ENCODE peak calls at places on chromosomes 4 and X, in five cellular contexts. F, B, S, K and W are unnamed samples.

GRCh38 chrX:15598031-15598430 is 2.7 kb downstream of the ACE2 start:
- DNase-seq in F (no peak), B (no peak), S (no peak), K (no peak), W (no peak)

GRCh38 chr4:113358784-113359183 is 309.3 kb downstream of the ANK2 start:
- DNase-seq in F (peak; percentile 3), B (no peak), S (no peak), K (no peak), W (peak; percentile 48)

GRCh38 chrX:29024813-29025342 is 437.6 kb downstream of the IL1RAPL1 start:
- DNase-seq in F (no peak), B (no peak), S (peak; percentile 44), K (peak; percentile 80), W (no peak)

GRCh38 chrX:129634541-129634940 is 20.2 kb downstream of the APLN start:
- DNase-seq in F (no peak), B (no peak), S (no peak), K (no peak), W (no peak)

GRCh38 chr4:24472514-24473308 is 111.6 kb downstream of the DHX15 start:
- DNase-seq in F (peak; percentile 61), B (peak; percentile 86), S (peak; percentile 74), K (peak; percentile 90), W (peak; percentile 67)

GRCh38 chrX:23317799-23318724 is 16.6 kb upstream of the PTCHD1 start:
- DNase-seq in F (peak; percentile 20), B (no peak), S (no peak), K (peak; percentile 18), W (peak; percentile 51)

GRCh38 chr4:186939766-186940165 is 216.1 kb upstream of the FAT1 start:
- DNase-seq in F (peak; percentile 62), B (no peak), S (no peak), K (no peak), W (no peak)

GRCh38 chr4:156811963-156812362 is 159.6 kb downstream of the PDGFC start:
- DNase-seq in F (no peak), B (no peak), S (peak; percentile 63), K (no peak), W (no peak)

GRCh38 chr4:156999175-156999517 is 27.5 kb upstream of the PDGFC start:
- DNase-seq in F (no peak), B (no peak), S (peak; percentile 97), K (no peak), W (peak; percentile 95)

GRCh38 chr4:32778025-32778424 is 2057.9 kb downstream of the PCDH7 start:
- DNase-seq in F (no peak), B (no peak), S (no peak), K (no peak), W (no peak)

GRCh38 chr4:39516407-39516966 is 10.8 kb downstream of the UGDH start:
- DNase-seq in F (no peak), B (no peak), S (no peak), K (no peak), W (no peak)

GRCh38 chr4:70559216-70559830 is 32.7 kb upstream of the AMBN start:
- DNase-seq in F (peak; percentile 55), B (peak; percentile 16), S (peak; percentile 34), K (peak; percentile 63), W (peak; percentile 40)

GRCh38 chr4:167183036-167183435 is 51.3 kb downstream of the SPOCK3 start:
- DNase-seq in F (no peak), B (no peak), S (no peak), K (no peak), W (no peak)

GRCh38 chrX:25433307-25433706 is 417.5 kb upstream of the ARX start:
- DNase-seq in F (no peak), B (no peak), S (no peak), K (no peak), W (no peak)

GRCh38 chrX:70030242-70030823 is 19.4 kb downstream of the AWAT2 start:
- DNase-seq in F (peak; percentile 53), B (no peak), S (peak; percentile 49), K (peak; percentile 24), W (peak; percentile 75)

GRCh38 chr4:117577686-117578085 is 456.6 kb upstream of the NDST3 start:
- DNase-seq in F (no peak), B (no peak), S (no peak), K (no peak), W (no peak)

GRCh38 chr4:38819569-38819968 is 15.0 kb upstream of the TLR1 start:
- DNase-seq in F (no peak), B (no peak), S (peak; percentile 73), K (no peak), W (no peak)

GRCh38 chrX:152915541-152916241 is 17.8 kb downstream of the ZNF185 start:
- DNase-seq in F (peak; percentile 31), B (no peak), S (peak; percentile 79), K (peak; percentile 9), W (peak; percentile 64)

GRCh38 chrX:32137525-32137924 is 1065.7 kb upstream of the FTHL17 start:
- DNase-seq in F (peak; percentile 0), B (no peak), S (no peak), K (peak; percentile 18), W (peak; percentile 8)

GRCh38 chrX:32139463-32139862 is 1067.6 kb upstream of the FTHL17 start:
- DNase-seq in F (no peak), B (no peak), S (no peak), K (no peak), W (no peak)
- H3K4me3 ChIP-seq in F (no peak overlapping the region), B (no peak overlapping the region), S (no peak overlapping the region), K (no peak overlapping the region), W (no peak overlapping the region)

GRCh38 chr4:12595489-12595888 is 888.7 kb downstream of the RAB28 start:
- DNase-seq in F (no peak), B (no peak), S (no peak), K (no peak), W (no peak)

GRCh38 chr4:12595986-12596385 is 888.2 kb downstream of the RAB28 start:
- DNase-seq in F (no peak), B (no peak), S (no peak), K (no peak), W (no peak)
- TF ChIP-seq CTCF in F (peak; percentile 40), B (no peak), S (no peak), K (peak; percentile 29), W (no peak)

DNA sequence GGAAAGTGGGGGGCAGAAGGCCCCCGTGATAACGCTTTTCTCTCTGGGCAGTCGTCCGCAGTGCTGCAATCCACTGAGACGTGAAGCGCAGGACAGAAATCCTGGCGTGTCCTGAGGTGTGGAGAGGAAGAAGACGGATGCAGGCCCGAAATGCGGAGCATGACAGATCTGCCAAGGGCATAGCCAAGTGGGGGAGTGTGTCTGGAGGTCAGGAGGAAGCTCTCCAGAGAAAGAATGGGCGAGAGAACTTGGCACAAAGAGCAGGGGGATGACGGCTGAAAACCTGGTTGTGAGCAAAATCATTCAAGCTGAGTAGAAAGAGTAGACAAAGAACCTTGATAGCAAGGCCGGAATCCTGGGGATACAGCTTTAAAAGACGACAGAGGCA is 23.7 kb upstream of the HELT start:
- DNase-seq in F (no peak), B (no peak), S (no peak), K (no peak), W (no peak)
- H3K4me1 ChIP-seq in F (no peaks in the 10 kb centered on the region), B (no peaks in the 10 kb centered on the region), S (no peaks in the 10 kb centered on the region), K (no peaks in the 10 kb centered on the region), W (peaks cover 7% of the 10 kb centered on the region)

DNA sequence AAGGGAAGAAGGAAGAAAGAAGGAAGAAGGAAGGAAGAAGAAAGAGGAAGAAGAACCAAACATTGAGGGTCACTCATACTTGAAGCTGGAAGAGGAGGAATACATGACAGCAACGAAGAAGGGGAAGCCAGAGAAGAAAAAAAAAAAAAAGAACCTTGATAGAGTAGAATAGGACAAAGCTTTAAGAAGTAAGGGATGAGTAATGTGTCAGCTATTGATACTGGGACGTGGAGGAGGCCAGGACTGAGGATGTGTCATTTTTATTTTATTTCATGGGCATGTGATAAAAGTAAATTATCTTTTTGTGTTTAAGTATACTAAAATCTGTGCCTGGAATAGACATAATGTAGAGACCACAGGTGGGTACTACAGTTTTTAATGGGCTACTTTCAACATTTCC is 6.4 kb downstream of the EDA2R start:
- DNase-seq in F (no peak), B (no peak), S (peak; percentile 28), K (no peak), W (no peak)
- H3K4me3 ChIP-seq in F (no peak overlapping the region), B (no peak overlapping the region), S (no peak overlapping the region), K (no peak overlapping the region), W (no peak overlapping the region)

GRCh38 chr4:173235050-173235449 is 66.4 kb downstream of the GALNT7 start:
- DNase-seq in F (no peak), B (no peak), S (no peak), K (no peak), W (no peak)

GRCh38 chr4:173237152-173237551 is 68.5 kb downstream of the GALNT7 start:
- DNase-seq in F (no peak), B (no peak), S (no peak), K (no peak), W (peak; percentile 47)

GRCh38 chr4:173230077-173230476 is 61.5 kb downstream of the GALNT7 start:
- DNase-seq in F (no peak), B (no peak), S (no peak), K (peak; percentile 41), W (peak; percentile 50)

GRCh38 chr4:173227753-173228152 is 59.1 kb downstream of the GALNT7 start:
- DNase-seq in F (no peak), B (no peak), S (no peak), K (no peak), W (no peak)

GRCh38 chr4:173231916-173232315 is 63.3 kb downstream of the GALNT7 start:
- DNase-seq in F (no peak), B (no peak), S (peak; percentile 18), K (no peak), W (peak; percentile 55)
- TF ChIP-seq CTCF in F (peak; percentile 53), B (no peak), S (peak; percentile 29), K (no peak), W (peak; percentile 55)

GRCh38 chr4:48692023-48692422 is 88.1 kb downstream of the FRYL start:
- DNase-seq in F (no peak), B (no peak), S (no peak), K (no peak), W (no peak)
- H3K4me1 ChIP-seq in F (no peaks in the 10 kb centered on the region), B (peaks cover 17% of the 10 kb centered on the region), S (peaks cover 2% of the 10 kb centered on the region), K (no peaks in the 10 kb centered on the region), W (peaks cover 5% of the 10 kb centered on the region)

DNA sequence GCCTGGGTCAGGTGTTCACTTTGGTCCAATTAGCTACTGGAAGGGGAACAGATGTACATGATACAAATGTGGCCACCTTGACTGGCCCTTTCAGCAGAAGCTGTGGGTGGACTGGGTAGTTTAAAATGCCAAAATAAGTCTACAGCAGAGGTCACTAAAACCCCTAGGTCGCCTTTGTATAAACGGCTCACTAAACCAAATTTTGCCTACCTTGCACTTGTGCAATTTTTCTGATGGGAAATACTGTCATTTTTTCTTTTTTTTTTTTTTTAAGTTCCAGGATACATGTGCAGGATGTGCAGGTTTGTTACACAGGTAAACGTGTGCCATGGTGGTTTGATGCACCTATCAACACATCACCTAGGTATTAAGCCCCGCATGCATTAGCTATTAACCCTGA is 109.8 kb downstream of the EGF start:
- DNase-seq in F (no peak), B (no peak), S (no peak), K (no peak), W (no peak)
- H3K4me3 ChIP-seq in F (no peak overlapping the region), B (no peak overlapping the region), S (no peak overlapping the region), K (no peak overlapping the region), W (no peak overlapping the region)